ENCODE peak calls at places on chromosomes 13 and 19, in six cellular contexts. G is AG04449; A is GM12864; I is GM23248; V is activated T-cell treated with anti-CD3 and anti-CD28 coated beads for 1 hour; W is activated CD4-positive, alpha-beta T cell treated with anti-CD3 and anti-CD28 coated beads, Interleukin-2, amount 10 ng/mL, durations not matched to agents 7 days and 5 days. E is an unnamed sample.

GRCh38 chr13:114080739-114081561 is 51.5 kb downstream of the RASA3 start:
- DNase-seq in G (no peak), A (no peak), I (no peak), V (no peak), W (no peak), E (no peak)

GRCh38 chr19:10797541-10798256 is 38.3 kb downstream of the TMED1 start:
- DNase-seq in G (no peak), A (peak; percentile 41), I (no peak), V (peak; percentile 59), W (peak; percentile 78), E (no peak)

GRCh38 chr19:5367530-5368133 is 27.0 kb upstream of the PTPRS start:
- DNase-seq in G (no peak), A (no peak), I (no peak), V (no peak), W (no peak), E (no peak)

GRCh38 chr13:106617561-106617960 is 49.6 kb upstream of the ARGLU1 start:
- DNase-seq in G (no peak), A (no peak), I (peak; percentile 81), V (no peak), W (no peak), E (no peak)

GRCh38 chr13:111915104-111915551 is 151.8 kb upstream of the SOX1 start:
- DNase-seq in G (no peak), A (no peak), I (no peak), V (no peak), W (no peak), E (no peak)

GRCh38 chr13:94054159-94054558 is 425.3 kb downstream of the DCT start:
- DNase-seq in G (no peak), A (no peak), I (no peak), V (no peak), W (no peak), E (no peak)

GRCh38 chr19:6721773-6722172 is 1.3 kb upstream of the C3 start:
- DNase-seq in G (no peak), A (peak; percentile 71), I (no peak), V (no peak), W (no peak), E (no peak)

GRCh38 chr13:50082426-50083283 is 67.4 kb downstream of the KCNRG start:
- DNase-seq in G (no peak), A (peak; percentile 70), I (peak; percentile 88), V (peak; percentile 68), W (peak; percentile 82), E (peak; percentile 89)